ENCODE peak calls at places on chromosomes 13 and 19, in seven cellular contexts. X is caudate nucleus, S is nephron progenitor cell, E is left lung, Q is fibroblast of the aortic adventitia, Z is colonic mucosa, J is nucleus accumbens. O is an unnamed sample.

GRCh38 chr13:47294691-47295090 is 397.8 kb upstream of the HTR2A start:
- DNase-seq in Z (no peak), J (no peak), X (no peak), E (no peak), Q (peak), S (no peak), O (no peak)

GRCh38 chr13:98689347-98689968 is 63.0 kb downstream of the SLC15A1 start:
- DNase-seq in J (no peak), X (no peak), S (no peak), E (no peak), Z (no peak), Q (no peak), O (no peak)

GRCh38 chr13:22061371-22061805 is 390.5 kb downstream of the FGF9 start:
- DNase-seq in Q (no peak), S (no peak), X (no peak), J (peak), E (no peak), Z (no peak), O (no peak)

GRCh38 chr19:1699998-1700732 is 47.8 kb upstream of the TCF3 start:
- DNase-seq in E (peak), X (no peak), Q (no peak), S (no peak), J (no peak), Z (no peak), O (no peak)

GRCh38 chr13:20303636-20304035 is 71.5 kb upstream of the GJB6 start:
- DNase-seq in Q (no peak), X (no peak), E (no peak), Z (no peak), J (no peak), S (no peak), O (no peak)

GRCh38 chr13:46687810-46688209 is 109.2 kb downstream of the ESD start:
- DNase-seq in Z (no peak), J (no peak), S (no peak), E (no peak), X (no peak), Q (peak), O (no peak)

GRCh38 chr19:50798116-50798942 is 8.1 kb downstream of the ACP4 start:
- DNase-seq in E (no peak), S (no peak), X (no peak), Q (no peak), Z (no peak), J (no peak), O (no peak)

GRCh38 chr19:33580645-33581037 is 41.1 kb upstream of the CHST8 start:
- DNase-seq in E (no peak), Z (no peak), Q (no peak), J (no peak), S (no peak), X (no peak), O (no peak)

GRCh38 chr19:18651738-18652137 is 14.9 kb downstream of the KLHL26 start:
- DNase-seq in Q (no peak), Z (no peak), S (no peak), E (no peak), X (no peak), J (no peak), O (no peak)

GRCh38 chr19:11422163-11423068 is 3.3 kb upstream of the RGL3 start:
- DNase-seq in Z (peak), S (peak), Q (peak), J (peak), E (peak), X (no peak), O (no peak)

GRCh38 chr13:44810067-44810840 is 179.0 kb downstream of the NUFIP1 start:
- DNase-seq in J (no peak), E (no peak), Q (peak), X (no peak), Z (peak), S (no peak), O (no peak)

GRCh38 chr13:84192125-84192524 is 309.9 kb upstream of the SLITRK1 start:
- DNase-seq in X (no peak), E (no peak), Z (no peak), J (no peak), S (no peak), Q (peak), O (peak)

GRCh38 chr13:75830842-75831241 is 194.7 kb downstream of the LMO7 start:
- DNase-seq in S (no peak), Q (peak), J (no peak), E (no peak), Z (no peak), X (no peak), O (peak)

GRCh38 chr13:109131698-109132257 is 502.4 kb downstream of the MYO16 start:
- DNase-seq in S (no peak), J (no peak), X (no peak), Q (peak), Z (no peak), E (no peak), O (no peak)

GRCh38 chr19:46892252-46893179 is 31.7 kb downstream of the ARHGAP35 start:
- DNase-seq in Q (no peak), J (no peak), Z (no peak), X (no peak), E (no peak), S (no peak), O (no peak)

GRCh38 chr19:36225219-36225892 is 10.4 kb downstream of the ZNF146 start:
- DNase-seq in E (no peak), J (no peak), X (no peak), S (no peak), Q (peak), Z (no peak), O (no peak)

GRCh38 chr13:97502192-97502591 is 68.2 kb downstream of the RAP2A start:
- DNase-seq in S (no peak), X (no peak), Q (peak), J (peak), E (no peak), Z (no peak), O (no peak)

GRCh38 chr19:28051047-28051446 is 1161.9 kb downstream of the UQCRFS1 start:
- DNase-seq in Q (no peak), S (no peak), Z (no peak), X (no peak), E (no peak), J (no peak), O (no peak)

GRCh38 chr13:72970301-72970880 is 88.4 kb upstream of the KLF5 start:
- DNase-seq in X (no peak), S (no peak), J (no peak), Z (no peak), Q (no peak), E (no peak), O (no peak)

GRCh38 chr13:107563099-107563925 is 652.0 kb downstream of the LIG4 start:
- DNase-seq in S (no peak), E (no peak), J (no peak), Z (no peak), X (no peak), Q (no peak), O (no peak)

O was measured in non-pigmented ciliary epithelial cell.